ENCODE peak calls at places on chromosomes 11 and 22, in eight cellular contexts. U is H54; P is activated CD8-positive, alpha-beta memory T cell treated with anti-CD3 and anti-CD28 coated beads for 1 hour; Y is RCC 7860; V is mesothelial cell of epicardium; K is H9; O is GOT3; S is fibroblast of lung. W is an unnamed sample.

GRCh38 chr11:109972181-109972715 is 120.9 kb upstream of the ZC3H12C start:
- DNase-seq in S (no peak), P (no peak), V (no peak), K (no peak), O (no peak), U (no peak), Y (no peak), W (no peak)

GRCh38 chr22:29914165-29914564 is 31.2 kb downstream of the MTMR3 start:
- DNase-seq in U (peak), Y (peak), P (no peak), K (no peak), V (no peak), S (peak), O (no peak), W (peak)

GRCh38 chr11:79119491-79120284 is 321.1 kb downstream of the TENM4 start:
- DNase-seq in K (no peak), U (no peak), Y (no peak), V (no peak), S (no peak), P (no peak), O (no peak), W (peak)

GRCh38 chr11:120401506-120401905 is 65.3 kb downstream of the ARHGEF12 start:
- DNase-seq in Y (no peak), S (no peak), P (no peak), U (no peak), K (no peak), O (no peak), V (no peak), W (no peak)

GRCh38 chr22:24191893-24192292 is 10.6 kb downstream of the SUSD2 start:
- DNase-seq in O (no peak), V (no peak), K (no peak), U (no peak), S (no peak), P (no peak), Y (no peak), W (no peak)

GRCh38 chr11:115590254-115590653 is 86.0 kb upstream of the CADM1 start:
- DNase-seq in U (no peak), S (no peak), P (no peak), O (no peak), V (no peak), K (no peak), Y (no peak), W (no peak)

GRCh38 chr22:36439481-36440271 is 41.8 kb downstream of the TXN2 start:
- DNase-seq in P (no peak), V (no peak), O (peak), U (peak), K (no peak), S (peak), Y (peak), W (peak)

GRCh38 chr11:8971917-8972316 is 7.7 kb upstream of the TMEM9B start:
- DNase-seq in U (no peak), Y (no peak), K (no peak), P (no peak), O (no peak), V (no peak), S (no peak), W (no peak)

W was measured in astrocyte of the hippocampus.